ENCODE peak calls at places on chromosomes 4 and X, in five cellular contexts. Q, J, H, E and G are unnamed samples.

GRCh38 chr4:57018930-57019329 is 40.2 kb downstream of the POLR2B start:
- DNase-seq in Q (no peak), J (no peak), H (no peak), E (no peak), G (no peak)

GRCh38 chr4:61877893-61878292 is 677.8 kb downstream of the ADGRL3 start:
- DNase-seq in Q (no peak), J (no peak), H (no peak), E (no peak), G (no peak)

GRCh38 chr4:23861897-23862296 is 27.9 kb downstream of the PPARGC1A start:
- DNase-seq in Q (no peak), J (no peak), H (no peak), E (no peak), G (no peak)

GRCh38 chr4:25702848-25703247 is 47.2 kb downstream of the SLC34A2 start:
- DNase-seq in Q (no peak), J (peak; percentile 40), H (no peak), E (no peak), G (no peak)

GRCh38 chr4:149292422-149293055 is 523.1 kb downstream of the IQCM start:
- DNase-seq in Q (no peak), J (no peak), H (no peak), E (no peak), G (no peak)

GRCh38 chrX:40297949-40298539 is 200.3 kb upstream of the BCOR start:
- DNase-seq in Q (no peak), J (peak; percentile 0), H (no peak), E (no peak), G (no peak)

GRCh38 chr4:4685810-4686209 is 144.0 kb upstream of the STX18 start:
- DNase-seq in Q (no peak), J (no peak), H (no peak), E (no peak), G (no peak)

GRCh38 chrX:14832151-14832550 is 40.7 kb downstream of the FANCB start:
- DNase-seq in Q (no peak), J (no peak), H (no peak), E (no peak), G (no peak)

GRCh38 chr4:184165291-184165690 is 52.4 kb downstream of the ENPP6 start:
- DNase-seq in Q (no peak), J (no peak), H (no peak), E (no peak), G (no peak)

GRCh38 chr4:107202744-107203143 is 166.6 kb upstream of the DKK2 start:
- DNase-seq in Q (no peak), J (no peak), H (no peak), E (no peak), G (no peak)

GRCh38 chrX:152072236-152072635 is 66.1 kb downstream of the MAGEA10 start:
- DNase-seq in Q (no peak), J (no peak), H (no peak), E (no peak), G (peak; percentile 37)

GRCh38 chrX:114611018-114611619 is 27.2 kb downstream of the HTR2C start:
- DNase-seq in Q (peak; percentile 14), J (peak; percentile 11), H (peak; percentile 79), E (no peak), G (no peak)

GRCh38 chr4:158444621-158445020 is 77.1 kb upstream of the RXFP1 start:
- DNase-seq in Q (no peak), J (no peak), H (no peak), E (no peak), G (no peak)

DNA sequence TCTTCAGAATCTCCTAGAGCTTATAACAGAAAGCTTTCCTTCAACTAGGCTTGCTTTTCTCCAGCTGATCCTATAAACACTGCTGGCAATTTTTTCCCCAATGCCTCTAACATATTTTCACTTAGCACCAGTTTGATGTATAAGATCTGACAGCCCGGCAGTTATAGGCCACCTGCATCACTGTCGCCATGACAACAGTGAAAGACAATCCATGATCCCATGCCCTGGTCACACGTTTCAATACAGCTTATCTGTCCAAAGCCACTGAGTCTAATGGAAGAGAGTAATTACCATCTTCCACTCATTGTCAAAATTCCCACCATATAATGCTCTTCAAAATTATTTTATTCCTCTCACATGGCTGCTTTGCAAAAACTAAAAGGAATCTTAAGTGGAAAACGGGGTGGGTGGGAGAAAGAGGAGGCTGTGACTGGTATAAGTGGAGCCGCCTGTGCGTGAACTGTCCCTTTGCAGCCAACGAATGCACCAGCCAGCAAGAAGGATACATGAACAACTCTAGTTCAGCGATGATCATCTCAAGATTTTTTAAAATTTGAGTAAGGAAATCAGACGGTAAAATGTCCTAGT is 44.3 kb downstream of the MAML3 start:
- DNase-seq in Q (no peak), J (no peak), H (no peak), E (no peak), G (no peak)
- H3K27ac ChIP-seq in Q (no peak overlapping the region), J (no peak overlapping the region), H (peak overlapping the region; percentile 47), E (no peak overlapping the region), G (no peak overlapping the region)

GRCh38 chr4:105859233-105859632 is 36.0 kb upstream of the NPNT start:
- DNase-seq in Q (no peak), J (no peak), H (no peak), E (no peak), G (peak; percentile 29)

GRCh38 chr4:105858466-105859040 is 36.7 kb upstream of the NPNT start:
- DNase-seq in Q (no peak), J (no peak), H (no peak), E (no peak), G (no peak)
- H3K27ac ChIP-seq in Q (no peak overlapping the region), J (no peak overlapping the region), H (no peak overlapping the region), E (no peak overlapping the region), G (no peak overlapping the region)

GRCh38 chr4:2243682-2244380 is 1.9 kb upstream of the HAUS3 start:
- DNase-seq in Q (peak; percentile 48), J (no peak), H (peak; percentile 72), E (no peak), G (no peak)
- H3K27ac ChIP-seq in Q (peak overlapping the region; percentile 67), J (no peak overlapping the region), H (peak overlapping the region; percentile 61), E (peak overlapping the region; percentile 33), G (no peak overlapping the region)

DNA sequence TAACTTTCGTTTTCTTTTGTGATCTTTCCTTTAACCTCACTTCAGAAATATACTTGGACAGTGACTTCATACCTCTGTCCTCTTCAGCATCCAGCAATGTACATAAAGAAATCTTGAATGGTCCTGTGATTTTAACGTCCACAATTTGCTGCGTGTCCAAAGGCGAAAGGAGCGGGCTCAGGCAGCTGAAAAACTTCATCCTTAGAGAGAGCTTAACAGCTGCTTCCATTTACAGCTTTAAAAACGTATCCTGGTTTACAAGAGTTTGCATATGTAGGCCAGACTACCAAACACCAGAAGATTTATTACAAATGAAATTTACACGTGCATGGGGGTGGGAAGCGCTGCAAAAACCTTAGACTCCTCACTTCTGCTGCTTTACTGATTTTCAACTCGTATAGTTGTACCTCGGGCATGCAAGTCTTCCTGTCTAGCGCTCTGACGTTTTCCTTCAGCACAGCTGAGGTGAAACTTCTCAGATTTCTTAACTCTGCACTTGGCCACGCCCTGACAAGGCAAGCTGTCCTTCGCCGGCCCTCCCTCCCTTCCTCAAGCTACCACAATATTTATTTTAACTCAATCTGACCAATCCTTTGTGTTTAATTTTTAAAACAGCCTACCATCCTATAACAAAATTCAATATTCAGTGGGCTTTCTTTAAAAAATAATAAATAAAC is 406.4 kb downstream of the FAM47A start:
- DNase-seq in Q (no peak), J (no peak), H (no peak), E (no peak), G (no peak)
- H3K27ac ChIP-seq in Q (no peak overlapping the region), J (no peak overlapping the region), H (no peak overlapping the region), E (no peak overlapping the region), G (no peak overlapping the region)

GRCh38 chr4:87506974-87507701 is 22.0 kb downstream of the SPARCL1 start:
- DNase-seq in Q (no peak), J (no peak), H (no peak), E (no peak), G (no peak)
- H3K27ac ChIP-seq in Q (peak overlapping the region; percentile 59), J (no peak overlapping the region), H (no peak overlapping the region), E (no peak overlapping the region), G (peak overlapping the region; percentile 71)

DNA sequence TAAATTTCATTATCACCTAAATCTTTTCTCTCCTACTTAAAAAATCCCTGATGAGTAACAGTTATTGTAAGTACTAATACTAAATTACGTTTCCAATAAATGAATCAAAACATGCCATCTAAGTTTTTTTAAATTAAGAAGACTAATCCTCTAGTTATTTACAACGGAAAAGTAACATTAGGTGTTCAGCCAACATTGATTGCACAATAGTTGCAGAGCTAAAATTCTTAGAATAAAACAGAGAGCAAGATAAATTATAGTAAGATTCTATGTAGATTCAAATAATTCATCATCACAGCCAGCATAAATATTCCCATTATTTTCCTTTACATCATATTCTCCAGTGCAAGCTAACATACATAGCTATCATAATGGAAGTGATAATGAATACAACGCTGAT is 139.2 kb downstream of the HDX start:
- DNase-seq in Q (no peak), J (no peak), H (no peak), E (no peak), G (no peak)
- H3K27ac ChIP-seq in Q (no peak overlapping the region), J (no peak overlapping the region), H (no peak overlapping the region), E (no peak overlapping the region), G (no peak overlapping the region)

GRCh38 chr4:38078590-38079381 is 118.6 kb downstream of the PTTG2 start:
- DNase-seq in Q (peak; percentile 63), J (peak; percentile 85), H (no peak), E (no peak), G (no peak)
- H3K27ac ChIP-seq in Q (peak overlapping the region; percentile 87), J (peak overlapping the region; percentile 88), H (no peak overlapping the region), E (no peak overlapping the region), G (no peak overlapping the region)

GRCh38 chrX:136063340-136064079 is 78.3 kb downstream of the SLC9A6 start:
- DNase-seq in Q (no peak), J (no peak), H (peak; percentile 23), E (no peak), G (no peak)
- H3K27ac ChIP-seq in Q (peak overlapping the region; percentile 82), J (no peak overlapping the region), H (no peak overlapping the region), E (no peak overlapping the region), G (no peak overlapping the region)

DNA sequence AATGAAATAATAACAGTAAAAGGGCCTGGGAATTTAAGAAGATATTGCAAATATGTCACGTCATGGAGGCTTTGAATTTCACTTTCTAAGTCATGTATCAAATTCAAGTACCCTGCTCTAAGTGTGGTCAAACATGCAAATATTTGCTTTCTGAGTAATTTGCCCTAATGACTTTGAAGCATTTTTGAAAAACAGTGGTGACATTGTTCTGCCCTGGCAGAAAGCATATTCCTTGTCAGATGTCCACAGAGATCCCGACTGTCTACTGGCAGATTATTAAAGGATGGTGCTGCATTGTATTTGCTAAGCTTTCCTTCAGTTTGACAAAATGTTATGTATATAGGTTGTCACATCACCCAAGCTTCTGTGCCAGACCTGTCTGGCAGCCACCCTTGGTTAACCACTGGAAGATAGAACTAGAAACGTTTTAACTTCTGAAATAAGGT is 92.5 kb downstream of the ANK2 start:
- DNase-seq in Q (no peak), J (no peak), H (no peak), E (no peak), G (no peak)
- H3K27ac ChIP-seq in Q (no peak overlapping the region), J (no peak overlapping the region), H (no peak overlapping the region), E (no peak overlapping the region), G (no peak overlapping the region)

GRCh38 chr4:87339440-87339839 is 16.8 kb upstream of the HSD17B13 start:
- DNase-seq in Q (no peak), J (no peak), H (no peak), E (no peak), G (no peak)
- H3K27ac ChIP-seq in Q (no peak overlapping the region), J (no peak overlapping the region), H (no peak overlapping the region), E (no peak overlapping the region), G (no peak overlapping the region)